ENCODE peak calls at places on chromosomes 1 and 21, in four cellular contexts. J, F, E and V are unnamed samples.

GRCh38 chr1:32142446-32143301 is 34.8 kb downstream of the KPNA6 start:
- DNase-seq in J (peak), F (peak), E (no peak), V (peak)

GRCh38 chr21:34135330-34135729 is 62.0 kb downstream of the MRPS6 start:
- DNase-seq in J (no peak), F (no peak), E (no peak), V (no peak)

GRCh38 chr1:228009116-228009827 is 2.5 kb downstream of the WNT3A start:
- DNase-seq in J (peak), F (no peak), E (no peak), V (no peak)

GRCh38 chr1:201457508-201457960 is 11.5 kb downstream of the PHLDA3 start:
- DNase-seq in J (no peak), F (no peak), E (no peak), V (no peak)

GRCh38 chr1:54460346-54460745 is 54.2 kb upstream of the SSBP3 start:
- DNase-seq in J (no peak), F (no peak), E (no peak), V (no peak)

GRCh38 chr21:44523567-44524181 is 16.3 kb downstream of the KRTAP10-1 start:
- DNase-seq in J (no peak), F (no peak), E (no peak), V (no peak)

GRCh38 chr1:43272161-43272560 is 2.4 kb downstream of the TMEM125 start:
- DNase-seq in J (no peak), F (no peak), E (no peak), V (no peak)

GRCh38 chr1:206672844-206673758 is 11.6 kb upstream of the MAPKAPK2 start:
- DNase-seq in J (no peak), F (no peak), E (no peak), V (peak)

GRCh38 chr1:65558215-65558614 is 137.7 kb downstream of the LEPR start:
- DNase-seq in J (no peak), F (no peak), E (no peak), V (no peak)

GRCh38 chr1:184932319-184932718 is 42.0 kb downstream of the NIBAN1 start:
- DNase-seq in J (no peak), F (no peak), E (no peak), V (no peak)

GRCh38 chr1:245686446-245687030 is 531.8 kb downstream of the KIF26B start:
- DNase-seq in J (no peak), F (no peak), E (no peak), V (no peak)

GRCh38 chr1:155026588-155026987 is 7.0 kb downstream of the DCST2 start:
- DNase-seq in J (no peak), F (no peak), E (no peak), V (peak)

GRCh38 chr1:89939059-89939570 is 55.8 kb upstream of the ZNF326 start:
- DNase-seq in J (no peak), F (no peak), E (no peak), V (no peak)

GRCh38 chr21:38897532-38898421 is 92.0 kb downstream of the ETS2 start:
- DNase-seq in J (no peak), F (no peak), E (no peak), V (no peak)

GRCh38 chr1:206579747-206580437 is 32.4 kb downstream of the EIF2D start:
- DNase-seq in J (no peak), F (no peak), E (peak), V (peak)

GRCh38 chr1:150061632-150062101 is 5.9 kb upstream of the VPS45 start:
- DNase-seq in J (no peak), F (no peak), E (no peak), V (no peak)

GRCh38 chr1:107594541-107594940 is 370.4 kb downstream of the VAV3 start:
- DNase-seq in J (no peak), F (no peak), E (no peak), V (no peak)

GRCh38 chr1:101360506-101360905 is 123.7 kb downstream of the S1PR1 start:
- DNase-seq in J (no peak), F (no peak), E (no peak), V (no peak)

GRCh38 chr1:214552174-214552608 is 789 bp upstream of the PTPN14 start:
- DNase-seq in J (peak), F (peak), E (no peak), V (no peak)

GRCh38 chr1:43786975-43787374 is 79.6 kb downstream of the ST3GAL3 start:
- DNase-seq in J (no peak), F (peak), E (no peak), V (no peak)

GRCh38 chr1:188363943-188364342 is 1535.2 kb downstream of the PLA2G4A start:
- DNase-seq in J (no peak), F (no peak), E (no peak), V (no peak)

GRCh38 chr1:176837708-176838107 is 326.8 kb downstream of the ASTN1 start:
- DNase-seq in J (no peak), F (no peak), E (no peak), V (no peak)

GRCh38 chr1:44524180-44524579 is 119.1 kb downstream of the RNF220 start:
- DNase-seq in J (no peak), F (no peak), E (no peak), V (no peak)

GRCh38 chr1:235060607-235061470 is 67.8 kb downstream of the TOMM20 start:
- DNase-seq in J (no peak), F (peak), E (no peak), V (no peak)

GRCh38 chr1:19511117-19511516 is 25.8 kb upstream of the CAPZB start:
- DNase-seq in J (no peak), F (no peak), E (no peak), V (no peak)

GRCh38 chr1:228344631-228345072 is 62.0 kb downstream of the TRIM11 start:
- DNase-seq in J (no peak), F (no peak), E (no peak), V (no peak)

GRCh38 chr1:110165761-110166231 is 15.5 kb downstream of the SLC6A17 start:
- DNase-seq in J (no peak), F (no peak), E (no peak), V (no peak)

GRCh38 chr1:109300650-109301151 is 6.1 kb downstream of the MYBPHL start:
- DNase-seq in J (no peak), F (no peak), E (no peak), V (peak)

GRCh38 chr1:53309802-53310201 is 18.1 kb downstream of the LRP8 start:
- DNase-seq in J (no peak), F (no peak), E (no peak), V (no peak)

GRCh38 chr1:198203434-198203833 is 46.6 kb downstream of the NEK7 start:
- DNase-seq in J (no peak), F (no peak), E (no peak), V (no peak)

GRCh38 chr1:60988827-60989363 is 93.5 kb upstream of the NFIA start:
- DNase-seq in J (no peak), F (no peak), E (no peak), V (no peak)

GRCh38 chr1:39196244-39197215 is 8.0 kb upstream of the MACF1 start:
- DNase-seq in J (no peak), F (no peak), E (no peak), V (peak)
- TF ChIP-seq TARDBP in J (no peak), F (no peak), E (no peak), V (no peak)

DNA sequence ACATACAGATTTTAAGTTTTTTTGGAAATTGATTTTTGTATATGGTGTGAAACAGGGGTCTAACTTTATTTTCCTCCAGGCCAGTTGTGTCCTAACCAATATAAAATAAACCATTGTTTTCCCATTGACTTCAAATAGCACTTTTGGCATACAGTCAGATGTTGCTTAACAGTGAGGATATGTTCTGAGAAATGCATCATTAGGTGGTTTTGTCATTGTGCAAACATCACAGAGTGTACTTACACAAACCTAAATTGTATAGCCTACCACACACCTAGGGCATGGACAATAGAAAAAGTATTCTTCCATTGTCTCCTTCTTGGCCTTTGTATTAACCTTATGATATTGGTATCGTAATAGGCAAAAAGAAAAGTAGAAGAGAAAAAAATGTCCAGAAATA is 37.4 kb upstream of the DISP1 start:
- DNase-seq in J (no peak), F (no peak), E (no peak), V (no peak)
- TF ChIP-seq TARDBP in J (no peak), F (no peak), E (no peak), V (no peak)

GRCh38 chr1:30514137-30514654 is 209.2 kb downstream of the MATN1 start:
- DNase-seq in J (no peak), F (no peak), E (no peak), V (no peak)
- TF ChIP-seq TARDBP in J (no peak), F (no peak), E (no peak), V (no peak)

GRCh38 chr1:29482991-29483390 is 246.7 kb downstream of the PTPRU start:
- DNase-seq in J (no peak), F (no peak), E (no peak), V (no peak)
- TF ChIP-seq TARDBP in J (no peak), F (no peak), E (no peak), V (no peak)

GRCh38 chr1:22978299-22978698 is 5.6 kb upstream of the LACTBL1 start:
- DNase-seq in J (no peak), F (no peak), E (no peak), V (no peak)
- TF ChIP-seq TARDBP in J (no peak), F (no peak), E (no peak), V (no peak)